ENCODE peak calls at places on chromosome 16, in five cellular contexts. O, A, I, X and K are unnamed samples.
A peak's percentile ranks its signal among the peaks of the same experiment; 100 is the strongest.

GRCh38 chr16:11602321-11602720 is 15.6 kb upstream of the LITAF start:
- DNase-seq in I (no peak), A (no peak), X (no peak), O (no peak), K (no peak)

GRCh38 chr16:69073181-69073669 is 32.2 kb upstream of the HAS3 start:
- DNase-seq in A (no peak), X (peak; percentile 61), O (no peak), I (peak; percentile 80), K (no peak)

GRCh38 chr16:50593410-50594139 is 45.4 kb downstream of the NKD1 start:
- DNase-seq in A (no peak), I (peak; percentile 59), O (no peak), X (no peak), K (no peak)

GRCh38 chr16:23557779-23558330 is 328 bp downstream of the UBFD1 start:
- DNase-seq in X (no peak), A (no peak), I (peak; percentile 49), O (no peak), K (peak; percentile 87)

GRCh38 chr16:20611350-20611902 is 35.3 kb upstream of the ACSM2B start:
- DNase-seq in X (no peak), A (peak; percentile 77), O (no peak), I (no peak), K (peak; percentile 63)

GRCh38 chr16:72552675-72553074 is 380.7 kb upstream of the PMFBP1 start:
- DNase-seq in X (no peak), O (no peak), A (no peak), I (no peak), K (no peak)

GRCh38 chr16:16062023-16062932 is 112.9 kb downstream of the ABCC1 start:
- DNase-seq in O (no peak), A (no peak), X (no peak), I (peak; percentile 52), K (no peak)

GRCh38 chr16:65441501-65441900 is 319.6 kb upstream of the CDH11 start:
- DNase-seq in A (no peak), O (no peak), X (no peak), I (no peak), K (no peak)

GRCh38 chr16:79469999-79470398 is 130.5 kb downstream of the MAF start:
- DNase-seq in I (no peak), A (no peak), O (no peak), X (no peak), K (no peak)

GRCh38 chr16:83366228-83366627 is 441.6 kb upstream of the HSBP1 start:
- DNase-seq in A (no peak), O (no peak), I (no peak), X (no peak), K (no peak)

GRCh38 chr16:3149630-3150345 is 15.0 kb downstream of the ZNF213 start:
- DNase-seq in X (peak; percentile 87), A (peak; percentile 80), O (peak; percentile 87), I (peak; percentile 83), K (peak; percentile 92)

GRCh38 chr16:67386861-67387455 is 6.3 kb downstream of the TPPP3 start:
- DNase-seq in I (no peak), O (no peak), X (no peak), A (no peak), K (no peak)

GRCh38 chr16:67341250-67341649 is 14.6 kb downstream of the LRRC36 start:
- DNase-seq in O (no peak), X (no peak), A (no peak), I (no peak), K (no peak)

GRCh38 chr16:22091721-22092120 is 620 bp upstream of the VWA3A start:
- DNase-seq in O (no peak), I (no peak), X (no peak), A (no peak), K (no peak)

GRCh38 chr16:67170168-67170947 is at the start of gene NOL3:
- DNase-seq in O (peak; percentile 87), X (peak; percentile 95), A (peak; percentile 95), I (peak; percentile 90), K (peak; percentile 89)

GRCh38 chr16:67514382-67514828 is 14.2 kb upstream of the RIPOR1 start:
- DNase-seq in O (peak; percentile 68), I (peak; percentile 92), X (peak; percentile 86), A (peak; percentile 87), K (no peak)

GRCh38 chr16:27706803-27707685 is 157.1 kb downstream of the KATNIP start:
- DNase-seq in X (peak; percentile 43), A (no peak), I (no peak), O (no peak), K (peak; percentile 12)

GRCh38 chr16:86662740-86663139 is 84.4 kb downstream of the FOXL1 start:
- DNase-seq in I (no peak), A (peak; percentile 68), X (no peak), O (no peak), K (no peak)

GRCh38 chr16:86663691-86664517 is 85.6 kb downstream of the FOXL1 start:
- DNase-seq in I (peak; percentile 63), O (no peak), A (no peak), X (no peak), K (no peak)

GRCh38 chr16:86665929-86666328 is 87.6 kb downstream of the FOXL1 start:
- DNase-seq in I (no peak), O (no peak), X (no peak), A (no peak), K (no peak)

GRCh38 chr16:86665319-86665675 is 86.9 kb downstream of the FOXL1 start:
- DNase-seq in A (no peak), I (peak; percentile 47), O (no peak), X (no peak), K (no peak)

DNA sequence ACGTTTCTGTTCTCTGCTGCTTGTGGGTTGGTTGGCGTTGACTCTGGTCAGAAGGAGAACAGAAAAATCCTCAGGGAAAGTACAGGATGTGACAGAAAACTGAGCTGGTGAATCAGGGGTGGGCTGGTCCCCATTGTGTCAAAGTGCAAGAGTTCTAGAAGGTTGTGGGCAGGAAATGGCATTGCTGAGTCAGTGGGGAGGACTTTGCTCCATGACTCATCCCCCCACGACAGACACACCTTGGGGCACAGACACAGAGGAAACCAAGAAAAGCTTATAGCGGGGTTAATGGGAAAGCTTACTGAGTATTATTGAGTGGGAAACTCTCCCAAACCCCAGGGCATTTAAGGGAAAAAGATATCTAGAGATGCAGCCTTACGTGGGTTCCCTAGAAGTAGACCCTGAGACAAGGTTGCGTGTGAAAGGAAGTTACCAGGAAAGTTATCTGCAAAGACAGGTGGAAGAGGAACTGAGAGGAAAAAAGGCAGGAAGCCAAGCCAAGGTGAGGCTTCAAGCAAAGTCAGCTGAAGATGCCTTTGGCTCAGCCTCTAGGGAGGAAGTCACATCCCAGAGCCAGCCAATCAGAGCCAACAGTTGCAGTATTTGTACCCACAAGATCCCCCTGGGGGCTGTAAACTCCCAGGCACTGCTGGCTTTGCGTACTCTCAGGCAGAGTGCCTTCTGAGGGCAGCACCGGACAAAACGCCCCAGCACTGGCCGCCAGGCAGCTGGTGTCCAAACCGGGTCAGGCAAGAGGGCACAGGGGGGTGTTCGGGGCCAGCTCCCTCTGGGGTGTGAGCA is 86.4 kb downstream of the FOXL1 start:
- DNase-seq in A (peak; percentile 64), I (peak; percentile 85), X (no peak), O (peak; percentile 48), K (no peak)
- H3K4me1 ChIP-seq in A (peaks cover 15% of the 10 kb centered on the region), I (peaks cover 10% of the 10 kb centered on the region), X (no peaks in the 10 kb centered on the region), O (no peaks in the 10 kb centered on the region), K (no peaks in the 10 kb centered on the region)

DNA sequence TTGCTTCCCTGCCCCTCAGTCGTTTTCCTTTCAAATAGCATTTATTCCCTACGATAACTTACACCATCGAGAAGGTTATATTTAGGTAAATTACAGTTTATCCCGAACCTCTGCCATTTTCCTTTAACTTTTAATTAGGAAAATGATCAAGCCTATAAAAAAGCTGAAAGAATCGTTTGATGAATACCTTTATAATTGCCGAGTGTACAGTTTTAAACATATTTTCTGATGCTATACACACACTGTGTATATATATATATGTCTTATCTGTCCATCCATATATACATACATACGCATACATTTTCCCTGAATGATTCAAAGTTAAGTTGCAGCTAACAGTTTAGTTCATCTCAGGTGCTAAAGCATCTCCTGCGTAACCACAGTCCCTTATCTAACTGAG is 56.6 kb upstream of the CRISPLD2 start:
- DNase-seq in I (no peak), O (no peak), A (no peak), X (no peak), K (no peak)
- H3K4me1 ChIP-seq in I (peaks cover 11% of the 10 kb centered on the region), O (no peaks in the 10 kb centered on the region), A (peaks cover 6% of the 10 kb centered on the region), X (peaks cover 1% of the 10 kb centered on the region), K (peaks cover 31% of the 10 kb centered on the region)

DNA sequence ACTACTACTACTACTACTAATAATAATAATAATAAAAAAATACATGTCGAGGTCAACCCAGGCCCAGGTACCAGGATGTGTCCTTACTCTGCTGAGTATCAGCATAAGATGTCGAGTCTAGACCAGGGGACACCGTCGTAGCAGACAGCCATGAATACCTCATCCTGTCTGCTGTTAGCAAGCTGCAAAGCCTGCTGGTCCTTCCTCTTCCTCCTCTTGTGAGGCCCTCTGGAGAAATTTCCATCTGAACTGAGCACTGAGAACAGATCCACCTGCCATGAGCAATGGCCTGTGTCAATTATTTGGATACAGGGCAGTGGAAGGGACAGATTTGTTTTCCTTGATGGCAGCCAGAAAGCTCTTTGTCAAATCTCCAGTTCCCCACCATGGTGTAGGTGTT is 168.5 kb downstream of the XYLT1 start:
- DNase-seq in I (no peak), A (no peak), X (no peak), O (no peak), K (no peak)
- H3K4me1 ChIP-seq in I (peaks cover 16% of the 10 kb centered on the region), A (peaks cover 36% of the 10 kb centered on the region), X (peaks cover 3% of the 10 kb centered on the region), O (peaks cover 37% of the 10 kb centered on the region), K (peaks cover 4% of the 10 kb centered on the region)

GRCh38 chr16:8859913-8860881 is 8.6 kb downstream of the CARHSP1 start:
- DNase-seq in A (peak; percentile 78), X (peak; percentile 88), I (peak; percentile 84), O (peak; percentile 27), K (peak; percentile 34)
- H3K4me1 ChIP-seq in A (peaks cover 2% of the 10 kb centered on the region), X (peaks cover 38% of the 10 kb centered on the region), I (peaks cover 16% of the 10 kb centered on the region), O (peaks cover 18% of the 10 kb centered on the region), K (peaks cover 21% of the 10 kb centered on the region)